ENCODE peak calls at places on chromosomes 7 and 10, in five cellular contexts. D is transverse colon; V is body of pancreas; M is upper lobe of left lung; S is CD8-positive, alpha-beta T cell. A is an unnamed sample.

GRCh38 chr7:9608560-9608959 is 1175.2 kb downstream of the NXPH1 start:
- DNase-seq in D (no peak), V (no peak), M (no peak), S (no peak), A (no peak)

GRCh38 chr7:34131371-34131770 is 226.0 kb downstream of the BMPER start:
- DNase-seq in D (no peak), V (no peak), M (no peak), S (no peak), A (no peak)

GRCh38 chr7:7100432-7100849 is 81.9 kb upstream of the C1GALT1 start:
- DNase-seq in D (no peak), V (no peak), M (no peak), S (no peak), A (no peak)

GRCh38 chr7:83648464-83649241 is at the start of gene SEMA3E:
- DNase-seq in D (no peak), V (peak; percentile 13), M (peak; percentile 20), S (no peak), A (no peak)

GRCh38 chr7:73433924-73434700 is 534 bp downstream of the FZD9 start:
- DNase-seq in D (no peak), V (peak; percentile 36), M (no peak), S (no peak), A (no peak)

GRCh38 chr10:54203426-54203825 is 597.6 kb downstream of the PCDH15 start:
- DNase-seq in D (no peak), V (no peak), M (no peak), S (no peak), A (no peak)

GRCh38 chr10:31321396-31321941 is 2.5 kb downstream of the ZEB1 start:
- DNase-seq in D (peak; percentile 7), V (peak; percentile 18), M (no peak), S (no peak), A (no peak)

GRCh38 chr10:131727612-131728011 is 173.2 kb upstream of the PPP2R2D start:
- DNase-seq in D (no peak), V (no peak), M (no peak), S (peak; percentile 31), A (no peak)

GRCh38 chr7:93226310-93226709 is at the start of gene HEPACAM2:
- DNase-seq in D (no peak), V (no peak), M (no peak), S (no peak), A (no peak)
- H3K4me3 ChIP-seq in D (peak within 1 kb of the TSS; percentile 13), V (no peak within 1 kb of the TSS), M (no peak within 1 kb of the TSS), S (no peak within 1 kb of the TSS), A (no peak within 1 kb of the TSS)

DNA sequence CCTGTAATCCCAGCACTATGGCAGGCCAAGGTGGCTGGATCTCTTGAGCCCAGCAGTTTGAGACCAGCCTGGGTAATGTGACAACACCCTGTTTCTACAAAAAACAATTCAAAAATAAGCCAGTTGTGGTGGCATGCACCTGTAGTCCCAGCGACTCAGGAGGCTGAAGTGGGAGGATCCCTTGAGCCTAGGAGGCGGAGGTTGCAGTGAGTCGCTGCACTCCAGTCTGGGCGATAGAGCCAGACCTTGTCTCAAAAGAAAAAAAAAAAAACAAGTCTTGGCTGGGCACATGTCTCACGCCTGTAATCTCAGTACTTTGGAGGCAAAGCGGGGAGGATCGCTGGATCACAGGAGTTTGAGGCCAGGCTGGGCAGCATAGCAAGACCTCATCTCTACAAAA is 74.6 kb upstream of the PDSS1 start:
- DNase-seq in D (no peak), V (no peak), M (no peak), S (no peak), A (no peak)
- TF ChIP-seq CTCF in D (no peak), V (no peak), M (no peak), S (no peak), A (no peak)

DNA sequence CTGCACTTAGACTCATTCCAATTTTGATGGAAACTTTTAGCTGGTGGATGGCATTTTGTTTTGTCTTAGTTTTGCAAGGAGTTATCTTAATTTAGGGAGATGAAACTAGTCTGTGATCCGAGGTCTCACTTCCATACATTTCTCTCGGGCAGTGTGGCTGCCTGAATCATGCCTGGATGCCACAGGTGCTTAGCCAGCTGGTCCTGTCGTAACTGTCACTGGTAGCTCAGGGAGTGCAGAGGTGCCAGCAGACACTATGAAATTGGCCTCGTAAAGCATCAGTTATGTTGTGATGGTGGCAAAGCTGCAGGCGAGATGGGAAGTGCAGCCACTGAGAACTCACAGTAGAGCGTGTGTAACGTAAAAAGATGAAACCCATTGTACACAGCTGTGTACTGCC is 74.9 kb downstream of the EGFR start:
- DNase-seq in D (no peak), V (no peak), M (no peak), S (no peak), A (no peak)
- H3K4me3 ChIP-seq in D (no peak overlapping the region), V (no peak overlapping the region), M (no peak overlapping the region), S (no peak overlapping the region), A (no peak overlapping the region)

GRCh38 chr7:78746261-78746660 is 707.2 kb downstream of the MAGI2 start:
- DNase-seq in D (no peak), V (no peak), M (no peak), S (no peak), A (no peak)
- TF ChIP-seq CTCF in D (no peak), V (no peak), M (no peak), S (no peak), A (no peak)